ENCODE peak calls at places on chromosomes 1 and 21, in four cellular contexts. H is K562, S is endothelial cell of umbilical vein, V is GM12878. R is an unnamed sample.

GRCh38 chr1:172746091-172746949 is 87.4 kb downstream of the FASLG start:
- DNase-seq in S (peak; percentile 90), V (peak; percentile 70), H (no peak), R (peak; percentile 66)

GRCh38 chr1:151547119-151547899 is 7.2 kb downstream of the TUFT1 start:
- DNase-seq in S (peak; percentile 60), H (no peak), V (no peak), R (peak; percentile 98)

GRCh38 chr1:230407351-230407750 is 18.8 kb downstream of the PGBD5 start:
- DNase-seq in H (no peak), S (no peak), V (no peak), R (no peak)

GRCh38 chr1:7491089-7491817 is 279.8 kb upstream of the VAMP3 start:
- DNase-seq in H (no peak), V (no peak), S (peak; percentile 52), R (no peak)

GRCh38 chr1:207155018-207155417 is 51.0 kb downstream of the C4BPA start:
- DNase-seq in V (no peak), H (no peak), S (peak; percentile 34), R (no peak)

GRCh38 chr1:109482796-109483638 is 688 bp upstream of the ATXN7L2 start:
- DNase-seq in V (no peak), H (peak; percentile 72), S (peak; percentile 3), R (no peak)

GRCh38 chr1:200780545-200781444 is 42.1 kb downstream of the CAMSAP2 start:
- DNase-seq in S (peak; percentile 59), V (peak; percentile 61), H (no peak), R (no peak)

GRCh38 chr1:94020764-94021579 is 100.0 kb downstream of the ABCA4 start:
- DNase-seq in H (no peak), V (no peak), S (peak; percentile 83), R (no peak)

GRCh38 chr1:17711962-17712361 is 43.2 kb upstream of the ACTL8 start:
- DNase-seq in H (no peak), V (no peak), S (no peak), R (no peak)

GRCh38 chr1:55650449-55650848 is 435.3 kb upstream of the USP24 start:
- DNase-seq in H (no peak), S (no peak), V (no peak), R (no peak)

GRCh38 chr1:101022294-101022693 is 3.3 kb downstream of the DPH5 start:
- DNase-seq in V (no peak), S (no peak), H (no peak), R (no peak)

GRCh38 chr1:238752332-238752731 is 634.0 kb upstream of the CHRM3 start:
- DNase-seq in S (no peak), V (no peak), H (no peak), R (no peak)

GRCh38 chr1:171167785-171168184 is 17.3 kb upstream of the FMO2 start:
- DNase-seq in S (no peak), H (no peak), V (no peak), R (no peak)

GRCh38 chr1:154954541-154954940 is 1.4 kb downstream of the PBXIP1 start:
- DNase-seq in V (no peak), S (no peak), H (no peak), R (no peak)

GRCh38 chr1:75712306-75712705 is 12.2 kb upstream of the ACADM start:
- DNase-seq in V (no peak), S (no peak), H (no peak), R (no peak)

GRCh38 chr1:16076871-16077250 is 3.4 kb upstream of the FAM131C start:
- DNase-seq in H (no peak), S (no peak), V (no peak), R (no peak)

GRCh38 chr1:241356187-241356518 is 852 bp downstream of the RGS7 start:
- DNase-seq in H (no peak), V (no peak), S (no peak), R (no peak)

GRCh38 chr1:4020411-4020810 is 120.3 kb upstream of the C1orf174 start:
- DNase-seq in V (no peak), H (no peak), S (no peak), R (no peak)

GRCh38 chr21:41032536-41032935 is 135.4 kb upstream of the BACE2 start:
- DNase-seq in H (no peak), V (no peak), S (no peak), R (no peak)

GRCh38 chr21:42515708-42516502 is 2.3 kb downstream of the SLC37A1 start:
- DNase-seq in S (no peak), V (no peak), H (no peak), R (no peak)

GRCh38 chr21:33543505-33544129 is 779 bp downstream of the SON start:
- DNase-seq in S (peak; percentile 61), V (no peak), H (no peak), R (no peak)

GRCh38 chr1:98367426-98367825 is 294.1 kb upstream of the SNX7 start:
- DNase-seq in S (no peak), H (no peak), V (no peak), R (no peak)

GRCh38 chr1:203369666-203370065 is 18.7 kb upstream of the FMOD start:
- DNase-seq in S (no peak), V (no peak), H (no peak), R (no peak)

GRCh38 chr1:7410156-7410555 is 360.9 kb upstream of the VAMP3 start:
- DNase-seq in V (no peak), H (no peak), S (no peak), R (no peak)

GRCh38 chr1:203638076-203638475 is 11.4 kb downstream of the ATP2B4 start:
- DNase-seq in H (no peak), V (no peak), S (no peak), R (no peak)

GRCh38 chr21:22544747-22545146 is 1546.5 kb downstream of the NCAM2 start:
- DNase-seq in V (no peak), S (no peak), H (no peak), R (no peak)

GRCh38 chr1:229383188-229383587 is 40.3 kb upstream of the CCSAP start:
- DNase-seq in S (no peak), V (no peak), H (no peak), R (no peak)

GRCh38 chr21:17512245-17513213 is at the start of gene CXADR:
- DNase-seq in H (peak; percentile 77), V (no peak), S (peak; percentile 48), R (peak; percentile 89)

GRCh38 chr1:52636701-52637695 is 4.0 kb downstream of the SHISAL2A start:
- DNase-seq in H (no peak), V (peak; percentile 87), S (no peak), R (no peak)

GRCh38 chr1:20950689-20951088 is 163.6 kb upstream of the HP1BP3 start:
- DNase-seq in V (no peak), S (no peak), H (no peak), R (no peak)

DNA sequence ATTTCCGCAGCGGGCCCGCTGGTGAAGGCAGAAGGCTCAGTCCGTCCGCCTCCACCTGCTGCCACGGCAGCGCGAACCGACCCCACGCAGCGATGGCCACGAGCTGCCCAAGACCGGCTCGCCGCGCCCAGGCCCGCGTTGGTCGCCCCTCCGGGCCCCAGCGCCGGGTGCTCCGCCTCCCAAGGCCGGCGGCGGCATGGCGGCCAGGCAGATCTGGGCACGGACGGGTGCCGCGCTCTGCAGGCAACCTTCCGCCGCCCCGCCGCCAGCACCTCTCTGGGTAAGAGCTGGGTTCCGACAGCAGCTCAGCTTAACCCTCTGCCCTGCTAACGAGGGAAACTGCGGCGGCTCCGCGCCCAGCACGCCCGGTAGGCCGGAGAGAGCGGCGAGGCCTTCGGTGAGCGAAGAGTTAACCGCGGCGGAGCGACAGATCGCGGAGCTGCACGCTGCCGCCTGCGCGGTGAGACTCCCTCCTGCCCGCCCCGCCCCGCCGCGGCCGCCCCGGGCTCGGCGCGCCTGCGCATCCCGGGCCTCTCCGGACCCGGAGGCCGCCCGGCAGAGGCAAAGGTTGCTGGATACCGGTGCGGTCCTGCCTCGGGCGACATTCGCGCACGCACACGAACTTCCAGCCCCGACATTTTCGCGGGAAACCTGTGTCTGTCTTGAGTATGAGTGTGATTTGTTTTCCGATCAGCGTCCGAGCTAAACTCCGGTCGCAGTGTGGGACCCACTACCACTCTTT is at the start of gene C1orf53:
- DNase-seq in H (peak; percentile 95), S (peak; percentile 91), V (peak; percentile 24), R (peak; percentile 71)
- TF ChIP-seq MYC in H (no peak), S (no peak), V (no peak), R (peak; percentile 93)

GRCh38 chr1:119651133-119651532 is 3.1 kb upstream of the ZNF697 start:
- DNase-seq in H (no peak), S (no peak), V (no peak), R (no peak)
- H2AFZ ChIP-seq in H (no peak overlapping the region), S (no peak overlapping the region), V (no peak overlapping the region), R (no peak overlapping the region)

DNA sequence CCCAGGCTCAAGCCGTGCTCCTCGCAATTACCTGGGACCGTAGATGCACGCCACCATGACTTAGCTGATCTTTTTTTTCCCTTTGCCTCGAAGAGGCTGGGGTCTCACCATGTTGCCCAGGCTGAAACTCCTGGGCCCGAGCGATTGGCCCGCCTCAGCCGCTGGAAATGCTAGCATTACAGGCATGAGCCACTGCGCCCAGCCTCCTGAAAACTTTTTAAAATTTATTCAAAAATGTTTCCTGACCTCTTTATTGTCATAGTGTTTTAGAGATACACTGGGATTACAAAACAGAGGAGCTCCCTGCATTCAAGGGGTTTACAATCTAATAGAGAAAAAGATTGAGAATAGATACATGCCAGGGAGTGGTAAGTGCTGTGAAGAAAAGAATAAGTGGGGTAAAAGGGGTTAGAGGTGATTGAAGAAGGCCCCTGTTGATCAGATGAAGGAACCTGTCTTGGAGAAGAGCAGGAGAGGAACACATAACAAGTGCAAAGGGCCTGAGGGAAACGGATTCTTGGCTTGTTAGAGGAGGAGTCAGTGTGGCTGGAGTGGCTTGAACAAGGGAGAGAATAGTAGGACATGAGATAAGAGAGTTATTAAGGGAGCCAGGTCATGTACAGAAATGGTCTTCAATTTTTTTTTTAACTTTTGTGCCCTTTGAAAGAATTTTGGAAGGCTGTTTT is 1.7 kb upstream of the TRIM33 start:
- DNase-seq in S (no peak), H (peak; percentile 33), V (no peak), R (no peak)
- TF ChIP-seq MYC in S (no peak), H (no peak), V (no peak), R (no peak)

GRCh38 chr1:117852846-117853555 is 76.4 kb downstream of the GDAP2 start:
- DNase-seq in V (no peak), S (no peak), H (no peak), R (no peak)

GRCh38 chr1:117846674-117847425 is 82.6 kb downstream of the GDAP2 start:
- DNase-seq in S (no peak), H (no peak), V (no peak), R (peak; percentile 72)

GRCh38 chr1:117857434-117857833 is 72.0 kb downstream of the GDAP2 start:
- DNase-seq in H (no peak), S (no peak), V (no peak), R (peak; percentile 71)

DNA sequence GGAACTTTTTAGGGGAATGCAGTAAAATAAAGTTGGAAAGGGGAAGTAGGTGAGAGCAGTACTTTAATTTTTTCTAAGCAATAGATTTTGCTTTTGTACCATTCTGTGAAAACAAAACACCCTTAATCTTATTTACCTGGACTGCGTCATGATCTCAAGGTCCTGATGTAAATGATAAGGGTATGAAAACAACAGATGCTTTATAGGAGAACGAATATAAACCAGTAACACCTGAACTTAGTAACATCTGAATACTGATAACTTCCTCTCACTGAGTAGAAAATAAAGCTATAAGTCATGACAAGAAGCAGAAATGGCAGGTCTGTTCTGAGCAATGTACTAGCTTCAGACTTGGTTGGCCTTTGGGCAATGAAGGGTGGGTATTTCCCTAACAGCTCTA is 77.7 kb downstream of the GDAP2 start:
- DNase-seq in H (no peak), S (no peak), V (no peak), R (no peak)
- H2AFZ ChIP-seq in H (no peak overlapping the region), S (no peak overlapping the region), V (no peak overlapping the region), R (no peak overlapping the region)

R was measured in HepG2.